ENCODE peak calls at places on chromosomes 1 and 21, in seven cellular contexts. U is lower leg skin; A is NCI-H1694; I is D341Med; Z is NK-92 treated with Interleukin-12 subunit alpha and Interleukin-12 subunit beta, amount 100 ng/mL, for 24 hours; O is iPS DF 6.9; G is OCI-LY7. L is an unnamed sample.
A peak's percentile ranks its signal among the peaks of the same experiment; 100 is the strongest.

GRCh38 chr1:7290971-7291970 is 479.8 kb upstream of the VAMP3 start:
- DNase-seq in U (peak; percentile 58), O (no peak), I (no peak), Z (no peak), A (no peak), G (no peak), L (no peak)

GRCh38 chr1:112790920-112791722 is 76.0 kb upstream of the PPM1J start:
- DNase-seq in I (peak; percentile 55), O (no peak), G (no peak), A (no peak), Z (no peak), U (no peak), L (no peak)

GRCh38 chr1:53078333-53079101 is 16.5 kb downstream of the PODN start:
- DNase-seq in O (no peak), I (no peak), A (no peak), U (no peak), G (no peak), Z (no peak), L (no peak)

GRCh38 chr21:33041981-33042380 is 16.2 kb downstream of the OLIG2 start:
- DNase-seq in O (no peak), I (no peak), G (no peak), A (no peak), U (no peak), Z (peak; percentile 26), L (no peak)

GRCh38 chr21:29453511-29453910 is 154.8 kb downstream of the BACH1 start:
- DNase-seq in O (no peak), G (no peak), U (no peak), Z (no peak), A (no peak), I (no peak), L (no peak)

GRCh38 chr1:42263019-42263418 is 72.0 kb downstream of the FOXJ3 start:
- DNase-seq in G (no peak), Z (no peak), A (no peak), O (no peak), U (no peak), I (no peak), L (no peak)

GRCh38 chr1:34984435-34985062 is 598 bp downstream of the TMEM35B start:
- DNase-seq in U (peak; percentile 89), O (no peak), A (no peak), Z (no peak), G (peak; percentile 42), I (peak; percentile 60), L (no peak)

GRCh38 chr1:214791961-214792360 is 189.0 kb downstream of the CENPF start:
- DNase-seq in G (no peak), U (no peak), I (no peak), O (no peak), Z (no peak), A (no peak), L (no peak)

GRCh38 chr1:108606478-108606877 is 46.6 kb downstream of the EEIG2 start:
- DNase-seq in U (no peak), G (no peak), A (no peak), I (no peak), O (no peak), Z (no peak), L (no peak)

GRCh38 chr21:26758083-26758861 is 86.9 kb downstream of the ADAMTS1 start:
- DNase-seq in O (no peak), Z (no peak), I (no peak), U (no peak), G (no peak), A (no peak), L (no peak)

GRCh38 chr1:202121006-202121405 is 1.7 kb upstream of the GPR37L1 start:
- DNase-seq in O (no peak), I (no peak), G (no peak), U (no peak), A (no peak), Z (no peak), L (no peak)

GRCh38 chr1:235910357-235911299 is 43.9 kb upstream of the LYST start:
- DNase-seq in O (no peak), Z (no peak), A (no peak), U (peak; percentile 85), G (no peak), I (no peak), L (no peak)

GRCh38 chr1:9801909-9802308 is 21.9 kb downstream of the CLSTN1 start:
- DNase-seq in A (no peak), O (no peak), G (no peak), I (no peak), U (peak; percentile 8), Z (no peak), L (no peak)

GRCh38 chr1:52142220-52143153 is 598 bp downstream of the ZFYVE9 start:
- DNase-seq in I (peak; percentile 73), G (peak; percentile 84), Z (no peak), U (peak; percentile 86), O (no peak), A (peak; percentile 20), L (no peak)

GRCh38 chr1:10788592-10789006 is 7.8 kb downstream of the CASZ1 start:
- DNase-seq in G (no peak), O (no peak), A (no peak), Z (no peak), U (no peak), I (no peak), L (no peak)

GRCh38 chr1:14996133-14997050 is 157.2 kb upstream of the TMEM51 start:
- DNase-seq in G (no peak), O (no peak), A (no peak), U (no peak), Z (no peak), I (no peak), L (no peak)

GRCh38 chr1:114008352-114009041 is 29.2 kb downstream of the OLFML3 start:
- DNase-seq in G (no peak), I (no peak), O (no peak), A (no peak), U (peak; percentile 29), Z (no peak), L (no peak)

GRCh38 chr1:214123061-214123784 is 135.4 kb downstream of the PROX1 start:
- DNase-seq in I (peak; percentile 78), Z (no peak), O (peak; percentile 54), A (peak; percentile 88), U (no peak), G (peak; percentile 32), L (no peak)

GRCh38 chr1:160767417-160768294 is 28.3 kb upstream of the LY9 start:
- DNase-seq in Z (peak; percentile 26), I (no peak), U (no peak), A (no peak), O (no peak), G (no peak), L (no peak)

GRCh38 chr1:61566177-61566576 is 158.8 kb downstream of the TM2D1 start:
- DNase-seq in A (no peak), U (no peak), O (no peak), G (no peak), I (no peak), Z (no peak), L (no peak)

GRCh38 chr1:232306269-232306911 is 323.5 kb downstream of the SIPA1L2 start:
- DNase-seq in Z (no peak), G (no peak), A (no peak), I (no peak), U (no peak), O (no peak), L (no peak)

GRCh38 chr1:233140519-233140918 is 155.0 kb downstream of the PCNX2 start:
- DNase-seq in I (no peak), O (no peak), A (no peak), Z (no peak), G (no peak), U (no peak), L (no peak)